ENCODE peak calls at places on chromosomes 6 and 20, in nine cellular contexts. H is K562; A is tibial nerve; C is pancreas; Y is CD8-positive, alpha-beta T cell; U is left ventricle myocardium inferior; K is ovary; T is fibroblast of lung; M is lower lobe of right lung. W is an unnamed sample. For H3K9me3, the result is how much of the 10 kb centered on the place peaks cover.

GRCh38 chr6:65055545-65055944 is 651.5 kb downstream of the EYS start:
- DNase-seq in M (no peak), K (no peak), H (no peak), A (no peak), Y (no peak), C (no peak), U (no peak), T (no peak), W (no peak)

GRCh38 chr6:156917213-156917612 is 140.0 kb downstream of the ARID1B start:
- DNase-seq in U (no peak), C (no peak), M (no peak), Y (no peak), K (no peak), H (no peak), T (no peak), A (no peak), W (no peak)

GRCh38 chr6:33298773-33299236 is at the start of gene RGL2:
- DNase-seq in M (peak), T (peak), A (peak), K (peak), Y (peak), H (peak), U (peak), C (peak), W (peak)

GRCh38 chr20:62522748-62523396 is 47.1 kb upstream of the GATA5 start:
- DNase-seq in K (no peak), A (no peak), M (no peak), U (no peak), H (no peak), Y (no peak), C (no peak), T (no peak), W (no peak)

GRCh38 chr6:82419088-82419720 is 55.6 kb downstream of the TPBG start:
- DNase-seq in T (no peak), C (no peak), U (no peak), H (no peak), K (no peak), M (no peak), Y (no peak), A (no peak), W (no peak)

GRCh38 chr6:89574860-89575561 is 63.5 kb downstream of the LYRM2 start:
- DNase-seq in C (no peak), H (no peak), U (no peak), T (no peak), Y (no peak), M (no peak), A (no peak), K (no peak), W (no peak)

GRCh38 chr20:45406260-45407066 is 1.6 kb upstream of the DBNDD2 start:
- DNase-seq in U (peak), A (peak), H (peak), C (peak), Y (peak), T (no peak), M (peak), K (peak), W (peak)

GRCh38 chr6:114762145-114762544 is 419.3 kb upstream of the HS3ST5 start:
- DNase-seq in A (no peak), M (no peak), U (no peak), Y (no peak), T (no peak), H (no peak), K (no peak), C (no peak), W (no peak)

GRCh38 chr6:34969662-34970265 is 80.7 kb downstream of the ANKS1A start:
- DNase-seq in Y (no peak), K (no peak), H (peak), U (no peak), M (no peak), A (no peak), C (no peak), T (no peak), W (no peak)

GRCh38 chr6:157867155-157867559 is 44.1 kb downstream of the SNX9 start:
- DNase-seq in C (no peak), A (no peak), U (no peak), M (no peak), T (peak), K (no peak), H (peak), Y (peak), W (no peak)

GRCh38 chr6:147506704-147507114 is 1.8 kb upstream of the SAMD5 start:
- DNase-seq in H (peak), C (peak), A (peak), K (peak), Y (no peak), U (peak), T (peak), M (peak), W (no peak)

GRCh38 chr20:6623989-6624388 is 143.5 kb upstream of the BMP2 start:
- DNase-seq in K (no peak), A (no peak), Y (no peak), U (no peak), C (no peak), T (no peak), M (no peak), H (no peak), W (no peak)

GRCh38 chr6:33147807-33148666 is 44.2 kb downstream of the COL11A2 start:
- DNase-seq in H (no peak), K (no peak), Y (no peak), U (no peak), C (no peak), M (no peak), A (no peak), T (peak), W (no peak)

GRCh38 chr20:49989234-49990065 is 6.7 kb downstream of the SNAI1 start:
- DNase-seq in K (peak), U (peak), T (peak), Y (no peak), C (no peak), M (peak), H (no peak), A (peak), W (no peak)
- H3K27ac ChIP-seq in K (no peak), U (peak), T (peak), Y (no peak), C (no peak), M (peak), H (peak), A (peak), W (no peak)

GRCh38 chr6:154656660-154657059 is 76.6 kb upstream of the SCAF8 start:
- DNase-seq in K (no peak), T (no peak), U (no peak), M (no peak), C (no peak), H (no peak), Y (no peak), A (no peak), W (no peak)

DNA sequence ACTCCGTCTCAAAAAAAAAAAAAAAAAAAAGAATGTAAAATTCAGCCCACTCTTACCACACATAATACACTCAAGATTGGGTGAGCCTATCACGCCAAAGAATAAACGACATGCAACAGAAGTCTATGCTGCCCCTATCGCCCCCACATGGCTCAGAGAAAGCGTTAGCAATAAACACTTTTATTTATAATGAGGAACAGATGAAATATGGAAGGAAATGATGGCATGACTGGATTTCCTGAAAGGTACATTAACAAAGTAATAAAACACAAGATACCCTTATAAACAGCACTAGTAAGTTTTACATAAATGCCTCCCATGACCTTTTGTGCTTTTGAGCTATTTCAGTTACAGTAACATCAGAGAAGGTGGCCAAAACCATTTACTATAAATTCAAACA is 71.5 kb upstream of the SCAF8 start:
- DNase-seq in T (no peak), A (no peak), U (no peak), H (no peak), C (no peak), M (no peak), K (no peak), Y (no peak), W (no peak)
- TF ChIP-seq CTCF in T (no peak), A (no peak), U (no peak), H (peak), C (no peak), M (no peak), K (no peak), Y (no peak), W (no peak)

DNA sequence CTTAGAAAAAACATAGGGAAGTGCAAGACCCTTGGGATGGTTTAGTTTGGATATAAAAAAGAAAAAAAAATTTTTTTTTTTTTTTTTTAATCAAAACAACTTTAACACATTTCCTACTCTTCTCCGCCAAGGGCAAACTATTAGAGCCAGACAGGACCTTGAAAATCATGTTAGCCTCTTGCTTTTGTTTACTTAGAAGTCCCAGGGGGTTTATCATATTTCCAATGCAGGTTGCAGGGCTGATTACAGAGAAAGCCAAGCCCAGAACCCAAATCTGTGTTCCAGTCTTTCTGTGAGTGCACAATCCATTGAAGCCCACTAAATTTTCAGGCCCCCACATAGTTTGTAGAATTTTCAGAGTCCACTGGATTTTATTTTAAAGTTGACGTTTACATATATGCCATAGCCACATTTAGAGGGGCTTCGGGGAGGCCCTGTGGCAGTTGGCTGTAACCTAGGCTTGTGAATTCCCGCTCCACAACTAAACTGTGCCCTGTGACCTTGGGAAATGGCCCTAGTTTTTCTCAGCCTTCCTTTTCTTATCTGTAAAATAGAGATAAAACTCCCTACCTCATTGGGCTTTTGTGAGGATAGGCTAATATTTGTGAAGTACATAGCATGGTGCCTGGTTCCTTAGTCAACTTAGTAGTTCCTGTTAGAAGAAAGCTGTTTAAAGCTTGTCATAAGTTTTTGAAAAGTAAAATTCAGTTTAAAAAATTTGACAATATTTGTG is 55.7 kb downstream of the NCOA7 start:
- DNase-seq in A (no peak), U (no peak), K (no peak), C (peak), H (no peak), T (no peak), M (no peak), Y (no peak), W (no peak)
- H3K9me3 ChIP-seq in A (under half), U (under half), K (under half), C (under half), H (under half), T (under half), M (under half), Y (under half), W (under half)

GRCh38 chr20:13455713-13456112 is 183.0 kb downstream of the TASP1 start:
- DNase-seq in T (peak), A (no peak), H (no peak), Y (no peak), C (no peak), K (no peak), M (no peak), U (no peak), W (no peak)
- H3K27ac ChIP-seq in T (no peak), A (no peak), H (no peak), Y (no peak), C (no peak), K (no peak), M (no peak), U (no peak), W (no peak)

DNA sequence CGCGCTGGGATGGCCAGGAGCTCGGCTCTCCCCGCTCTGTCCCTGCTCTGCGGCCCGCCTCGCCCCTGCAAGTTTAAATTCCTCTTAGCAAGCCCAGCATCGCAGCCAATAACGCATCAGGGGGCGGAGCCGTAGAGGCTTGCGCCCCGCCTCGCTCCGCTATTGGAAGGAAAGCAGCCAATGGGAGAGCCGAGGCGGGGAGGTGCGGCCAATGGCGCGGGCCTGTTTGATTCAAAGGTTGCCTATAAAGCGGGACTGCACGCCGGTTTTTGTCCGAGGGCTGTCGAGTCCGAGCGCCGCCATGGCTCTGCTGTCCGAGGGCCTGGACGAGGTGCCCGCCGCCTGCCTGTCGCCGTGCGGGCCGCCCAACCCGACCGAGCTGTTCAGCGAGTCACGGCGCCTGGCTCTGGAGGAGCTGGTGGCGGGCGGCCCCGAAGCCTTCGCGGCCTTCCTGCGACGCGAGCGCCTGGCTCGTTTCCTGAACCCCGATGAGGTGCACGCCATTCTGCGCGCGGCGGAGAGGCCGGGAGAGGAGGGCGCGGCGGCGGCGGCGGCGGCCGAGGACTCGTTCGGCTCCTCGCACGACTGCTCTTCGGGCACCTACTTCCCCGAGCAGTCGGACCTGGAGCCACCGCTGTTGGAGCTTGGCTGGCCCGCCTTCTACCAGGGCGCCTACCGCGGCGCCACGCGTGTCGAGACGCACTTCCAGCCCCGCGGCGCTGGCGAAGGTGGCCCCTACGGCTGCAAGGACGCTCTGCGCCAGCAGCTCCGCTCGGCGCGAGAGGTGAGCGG is at the start of gene FAM83D:
- DNase-seq in K (peak), A (peak), U (peak), Y (peak), M (peak), C (peak), T (peak), H (peak), W (peak)
- TF ChIP-seq CTCF in K (peak), A (no peak), U (peak), Y (no peak), M (no peak), C (peak), T (no peak), H (no peak), W (peak)

GRCh38 chr20:37245181-37245580 is 16.4 kb downstream of the GHRH start:
- DNase-seq in U (no peak), T (no peak), M (no peak), Y (no peak), C (no peak), K (no peak), A (no peak), H (no peak), W (no peak)

GRCh38 chr20:37246736-37247135 is 14.9 kb downstream of the GHRH start:
- DNase-seq in A (no peak), H (no peak), C (no peak), T (no peak), Y (no peak), U (no peak), M (no peak), K (no peak), W (no peak)

GRCh38 chr20:37245671-37246237 is 15.9 kb downstream of the GHRH start:
- DNase-seq in Y (no peak), H (no peak), C (no peak), M (no peak), U (no peak), K (no peak), T (no peak), A (no peak), W (no peak)

GRCh38 chr20:37249304-37249703 is 12.3 kb downstream of the GHRH start:
- DNase-seq in K (no peak), M (no peak), H (no peak), U (no peak), C (no peak), A (no peak), Y (no peak), T (no peak), W (no peak)

GRCh38 chr20:37247547-37247946 is 14.1 kb downstream of the GHRH start:
- DNase-seq in K (no peak), C (no peak), U (no peak), T (no peak), Y (no peak), A (no peak), H (no peak), M (no peak), W (no peak)
- H3K9me3 ChIP-seq in K (under half), C (under half), U (under half), T (under half), Y (under half), A (under half), H (under half), M (under half), W (under half)

DNA sequence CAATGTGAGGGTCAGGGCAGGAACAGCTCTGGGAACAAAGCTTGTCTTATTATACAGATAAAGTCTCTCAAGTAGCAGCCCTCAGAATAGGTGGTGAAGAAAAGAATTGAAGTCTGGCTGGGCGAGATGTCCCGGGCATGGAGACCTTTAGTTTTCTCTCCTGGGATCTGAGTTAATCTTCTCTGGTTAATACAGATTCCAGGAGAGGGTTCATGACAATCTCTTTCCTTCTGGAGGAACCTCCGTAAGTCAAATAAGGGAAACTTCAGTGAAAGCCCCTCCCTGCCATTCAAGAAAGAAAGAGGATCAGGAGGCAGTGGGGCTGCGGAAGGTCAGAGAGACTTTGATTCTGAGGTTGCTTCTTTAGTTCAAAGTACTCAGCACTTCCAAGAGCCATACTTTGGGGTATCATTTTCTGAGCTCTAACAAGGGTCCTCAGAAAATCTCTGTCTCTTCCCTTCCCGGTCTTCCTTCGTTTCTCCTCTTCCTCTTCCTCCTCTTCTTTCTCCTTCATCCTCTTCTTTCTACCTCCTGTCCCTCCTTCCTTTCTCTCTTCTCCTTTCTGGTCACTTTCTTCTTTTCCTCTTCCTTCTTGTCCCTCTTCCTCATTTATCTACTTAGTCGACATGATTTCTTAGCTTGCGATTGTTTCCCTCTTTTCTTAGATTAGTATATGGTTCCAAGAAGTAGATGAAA is 4.6 kb upstream of the ZNF184 start:
- DNase-seq in A (no peak), Y (no peak), H (no peak), C (no peak), M (no peak), K (no peak), T (no peak), U (no peak), W (no peak)
- H3K27ac ChIP-seq in A (peak), Y (peak), H (peak), C (no peak), M (no peak), K (no peak), T (peak), U (peak), W (peak)